ENCODE peak calls at places on chromosomes 12 and 14, in nine cellular contexts. H is NCI-H748 treated with DMSO at 0.1 percent for 48 hours; D is occipital lobe; U is SW480; K is stimulated activated CD8-positive, alpha-beta memory T cell treated with anti-CD3 and anti-CD28 coated beads, Interleukin-15, amount 100 ng/mL, for 24 hours; M is small intestine; Z is AG04449; P is stimulated activated CD4-positive, alpha-beta T cell treated with anti-CD3 and anti-CD28 coated beads, TNF-alpha, amount 100 ng/mL, for 1 hour; F is AG08396. W is an unnamed sample.

GRCh38 chr12:53495903-53496751 is 3.1 kb downstream of the MAP3K12 start:
- DNase-seq in H (no peak), D (no peak), U (no peak), K (no peak), M (peak; percentile 40), Z (no peak), P (no peak), F (peak; percentile 39), W (no peak)

GRCh38 chr14:22691171-22691570 is 47.0 kb upstream of the OR6J1 start:
- DNase-seq in H (no peak), D (no peak), U (no peak), K (no peak), M (no peak), Z (peak; percentile 58), P (no peak), F (no peak), W (no peak)

GRCh38 chr12:13000616-13000934 is 510 bp upstream of the HEBP1 start:
- DNase-seq in H (peak; percentile 48), D (no peak), U (peak; percentile 74), K (no peak), M (no peak), Z (no peak), P (no peak), F (peak; percentile 47), W (no peak)

GRCh38 chr12:107320031-107320928 is 226.9 kb upstream of the CRY1 start:
- DNase-seq in H (peak; percentile 69), D (no peak), U (peak; percentile 54), K (peak; percentile 27), M (peak; percentile 41), Z (no peak), P (peak; percentile 70), F (peak; percentile 63), W (peak; percentile 61)

GRCh38 chr14:57974896-57975295 is 109.0 kb upstream of the SLC35F4 start:
- DNase-seq in H (no peak), D (no peak), U (peak; percentile 2), K (no peak), M (no peak), Z (no peak), P (no peak), F (no peak), W (no peak)

GRCh38 chr14:57889245-57889644 is 23.4 kb upstream of the SLC35F4 start:
- DNase-seq in H (no peak), D (no peak), U (no peak), K (no peak), M (no peak), Z (no peak), P (no peak), F (peak; percentile 6), W (no peak)

GRCh38 chr12:52125499-52125900 is 46.0 kb downstream of the SMIM41 start:
- DNase-seq in H (no peak), D (no peak), U (no peak), K (no peak), M (no peak), Z (no peak), P (no peak), F (peak; percentile 4), W (no peak)

GRCh38 chr12:128076188-128076587 is 190.8 kb upstream of the TMEM132C start:
- DNase-seq in H (no peak), D (no peak), U (peak; percentile 16), K (no peak), M (no peak), Z (peak; percentile 94), P (no peak), F (peak; percentile 61), W (no peak)

GRCh38 chr12:54262403-54262925 is 17.5 kb downstream of the CBX5 start:
- DNase-seq in H (no peak), D (no peak), U (peak; percentile 34), K (no peak), M (peak; percentile 40), Z (no peak), P (no peak), F (no peak), W (no peak)

GRCh38 chr14:39988939-39989338 is 556.7 kb upstream of the FBXO33 start:
- DNase-seq in H (peak; percentile 47), D (no peak), U (peak; percentile 34), K (no peak), M (peak; percentile 45), Z (no peak), P (no peak), F (no peak), W (no peak)

GRCh38 chr14:104749111-104749649 is 3.8 kb upstream of the SIVA1 start:
- DNase-seq in H (no peak), D (peak; percentile 51), U (peak; percentile 60), K (no peak), M (peak; percentile 97), Z (no peak), P (no peak), F (peak; percentile 74), W (no peak)

GRCh38 chr12:117875652-117876491 is 92.9 kb downstream of the KSR2 start:
- DNase-seq in H (peak; percentile 89), D (peak; percentile 54), U (no peak), K (no peak), M (no peak), Z (no peak), P (no peak), F (peak; percentile 36), W (no peak)

GRCh38 chr12:115201928-115202327 is 518.0 kb upstream of the TBX3 start:
- DNase-seq in H (no peak), D (no peak), U (no peak), K (no peak), M (no peak), Z (no peak), P (no peak), F (no peak), W (no peak)

GRCh38 chr14:104724407-104724980 is 465 bp downstream of the ADSS1 start:
- DNase-seq in H (peak; percentile 49), D (no peak), U (peak; percentile 36), K (no peak), M (peak; percentile 33), Z (no peak), P (no peak), F (peak; percentile 57), W (no peak)

GRCh38 chr12:4114986-4115385 is 158.6 kb upstream of the CCND2 start:
- DNase-seq in H (no peak), D (no peak), U (no peak), K (no peak), M (peak; percentile 20), Z (no peak), P (no peak), F (no peak), W (no peak)

GRCh38 chr12:45789025-45789424 is 59.5 kb downstream of the ARID2 start:
- DNase-seq in H (no peak), D (no peak), U (no peak), K (no peak), M (no peak), Z (peak; percentile 21), P (no peak), F (no peak), W (no peak)

GRCh38 chr12:96434107-96434506 is 33.9 kb upstream of the CDK17 start:
- DNase-seq in H (no peak), D (no peak), U (peak; percentile 85), K (no peak), M (peak; percentile 69), Z (peak; percentile 97), P (no peak), F (peak; percentile 55), W (no peak)

GRCh38 chr12:43978546-43978945 is 142.7 kb downstream of the TMEM117 start:
- DNase-seq in H (no peak), D (no peak), U (no peak), K (no peak), M (peak; percentile 5), Z (no peak), P (no peak), F (no peak), W (no peak)

GRCh38 chr12:28217805-28218204 is 27.5 kb downstream of the CCDC91 start:
- DNase-seq in H (no peak), D (no peak), U (no peak), K (no peak), M (no peak), Z (no peak), P (no peak), F (no peak), W (no peak)

GRCh38 chr12:114713466-114714215 is 29.7 kb upstream of the TBX3 start:
- DNase-seq in H (no peak), D (no peak), U (no peak), K (no peak), M (no peak), Z (no peak), P (no peak), F (no peak), W (no peak)

GRCh38 chr12:33734871-33735270 is 287.4 kb upstream of the ALG10 start:
- DNase-seq in H (no peak), D (no peak), U (no peak), K (no peak), M (no peak), Z (no peak), P (no peak), F (no peak), W (no peak)

GRCh38 chr14:31705731-31706130 is 144.5 kb downstream of the NUBPL start:
- DNase-seq in H (no peak), D (no peak), U (no peak), K (no peak), M (no peak), Z (no peak), P (no peak), F (no peak), W (no peak)

GRCh38 chr14:71554959-71555612 is 377.1 kb upstream of the RGS6 start:
- DNase-seq in H (no peak), D (no peak), U (no peak), K (no peak), M (peak; percentile 3), Z (no peak), P (no peak), F (no peak), W (no peak)

GRCh38 chr14:77014004-77014604 is 14.4 kb downstream of the IRF2BPL start:
- DNase-seq in H (no peak), D (peak; percentile 27), U (no peak), K (no peak), M (no peak), Z (no peak), P (no peak), F (peak; percentile 29), W (no peak)